ENCODE peak calls at places on chromosomes 11 and 22, in five cellular contexts. T is thoracic aorta, V is SW 1271, J is NCI-H1105, O is dorsolateral prefrontal cortex. H is an unnamed sample.

GRCh38 chr11:116427337-116427902 is 345.4 kb downstream of the BUD13 start:
- DNase-seq in V (no peak), O (no peak), J (no peak), T (no peak), H (no peak)

GRCh38 chr11:57493507-57494503 is 21.7 kb downstream of the SLC43A1 start:
- DNase-seq in O (no peak), J (peak), T (no peak), V (no peak), H (peak)

GRCh38 chr22:23591203-23591791 is 11.2 kb upstream of the IGLL1 start:
- DNase-seq in V (no peak), O (peak), T (no peak), J (no peak), H (no peak)

GRCh38 chr11:45149483-45150056 is 3.1 kb downstream of the PRDM11 start:
- DNase-seq in J (no peak), T (no peak), O (no peak), V (no peak), H (no peak)

GRCh38 chr22:38824587-38824986 is 19.2 kb downstream of the NPTXR start:
- DNase-seq in V (no peak), J (no peak), T (no peak), O (peak), H (no peak)

GRCh38 chr11:2746401-2747230 is 46.8 kb upstream of the KCNQ1OT1 start:
- DNase-seq in J (no peak), V (no peak), T (no peak), O (peak), H (no peak)

GRCh38 chr11:111633756-111634362 is 31.6 kb downstream of the SIK2 start:
- DNase-seq in V (no peak), J (no peak), O (no peak), T (no peak), H (no peak)

GRCh38 chr11:11003226-11003625 is 145.4 kb upstream of the ZBED5 start:
- DNase-seq in O (no peak), T (no peak), V (no peak), J (no peak), H (no peak)

GRCh38 chr11:72584293-72584921 is 89.8 kb downstream of the PDE2A start:
- DNase-seq in O (no peak), T (no peak), V (no peak), J (no peak), H (no peak)

GRCh38 chr11:123839131-123839530 is 33.0 kb upstream of the OR6M1 start:
- DNase-seq in O (no peak), T (no peak), V (no peak), J (no peak), H (no peak)

GRCh38 chr11:626475-627272 is at the start of gene SCT:
- DNase-seq in J (no peak), T (no peak), V (no peak), O (no peak), H (no peak)

GRCh38 chr22:37012262-37012904 is 6.9 kb downstream of the TST start:
- DNase-seq in V (no peak), J (no peak), T (no peak), O (no peak), H (no peak)

GRCh38 chr11:1073261-1073724 is 1.4 kb upstream of the MUC2 start:
- DNase-seq in T (no peak), O (no peak), V (no peak), J (no peak), H (no peak)

GRCh38 chr22:48594016-48594756 is 1233.5 kb downstream of the BRD1 start:
- DNase-seq in V (no peak), T (no peak), J (no peak), O (no peak), H (no peak)

GRCh38 chr11:57256119-57256518 is 19.1 kb upstream of the APLNR start:
- DNase-seq in V (no peak), J (no peak), T (no peak), O (no peak), H (no peak)

GRCh38 chr22:47128216-47129215 is 366.1 kb downstream of the TBC1D22A start:
- DNase-seq in V (no peak), J (no peak), T (no peak), O (no peak), H (no peak)

GRCh38 chr11:12430912-12431311 is 53.5 kb downstream of the PARVA start:
- DNase-seq in O (no peak), V (no peak), T (peak), J (no peak), H (no peak)